ENCODE peak calls at places on chromosomes 4 and X, in five cellular contexts. G is esophagus muscularis mucosa, E is sigmoid colon, T is breast epithelium, A is SK-N-SH. Z is an unnamed sample.

GRCh38 chrX:150486011-150486410 is 82.4 kb upstream of the MTM1 start:
- DNase-seq in G (no peak), E (peak; percentile 74), T (no peak), A (peak; percentile 32), Z (peak; percentile 47)

GRCh38 chr4:66681962-66682361 is 863.3 kb downstream of the CENPC start:
- DNase-seq in G (no peak), E (no peak), T (no peak), A (no peak), Z (no peak)

GRCh38 chr4:41204400-41204978 is 9.9 kb downstream of the APBB2 start:
- DNase-seq in T (no peak), G (no peak), E (no peak), A (no peak), Z (peak; percentile 43)

GRCh38 chr4:56049428-56050212 is 100.9 kb downstream of the CEP135 start:
- DNase-seq in E (no peak), T (no peak), G (no peak), A (peak; percentile 69), Z (peak; percentile 20)

GRCh38 chr4:141425124-141425523 is 204.4 kb downstream of the ZNF330 start:
- DNase-seq in E (no peak), T (no peak), G (no peak), A (no peak), Z (no peak)

GRCh38 chrX:39022106-39022505 is 220.8 kb downstream of the MID1IP1 start:
- DNase-seq in T (no peak), A (no peak), E (no peak), G (no peak), Z (no peak)

GRCh38 chrX:40169193-40170086 is 71.7 kb upstream of the BCOR start:
- DNase-seq in G (no peak), E (peak; percentile 82), T (no peak), A (peak; percentile 83), Z (peak; percentile 83)

GRCh38 chr4:180669637-180670036 is 1573.6 kb upstream of the TENM3 start:
- DNase-seq in G (no peak), E (no peak), A (no peak), T (no peak), Z (no peak)

GRCh38 chr4:99447079-99447478 is 11.9 kb upstream of the ADH7 start:
- DNase-seq in T (no peak), G (no peak), A (no peak), E (no peak), Z (peak; percentile 30)

DNA sequence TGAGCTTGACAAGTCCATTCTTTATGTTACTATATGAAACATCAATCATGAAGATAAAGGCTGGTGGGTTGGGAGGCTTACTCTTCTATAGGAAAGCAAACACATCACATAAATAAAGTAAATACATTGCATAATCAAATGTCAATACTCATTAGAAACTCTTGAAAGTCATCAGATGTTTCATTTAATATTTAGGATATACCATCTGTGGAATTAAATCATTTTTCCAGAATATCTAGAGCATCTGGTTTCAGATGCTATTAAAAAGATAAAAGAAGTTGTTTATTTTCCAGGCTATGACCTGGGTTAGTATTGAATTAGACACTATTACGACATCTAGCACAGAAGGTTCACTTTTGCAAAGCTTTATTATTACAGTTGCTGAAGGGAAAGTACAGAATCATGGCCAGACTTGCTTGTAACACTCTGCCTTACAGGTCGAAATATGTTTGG is 72.6 kb downstream of the METTL14 start:
- DNase-seq in A (no peak), G (no peak), T (no peak), E (no peak), Z (no peak)
- TF ChIP-seq POLR2AphosphoS5 in A (no peak), G (peak; percentile 55), T (no peak), E (peak; percentile 17), Z (no peak)

DNA sequence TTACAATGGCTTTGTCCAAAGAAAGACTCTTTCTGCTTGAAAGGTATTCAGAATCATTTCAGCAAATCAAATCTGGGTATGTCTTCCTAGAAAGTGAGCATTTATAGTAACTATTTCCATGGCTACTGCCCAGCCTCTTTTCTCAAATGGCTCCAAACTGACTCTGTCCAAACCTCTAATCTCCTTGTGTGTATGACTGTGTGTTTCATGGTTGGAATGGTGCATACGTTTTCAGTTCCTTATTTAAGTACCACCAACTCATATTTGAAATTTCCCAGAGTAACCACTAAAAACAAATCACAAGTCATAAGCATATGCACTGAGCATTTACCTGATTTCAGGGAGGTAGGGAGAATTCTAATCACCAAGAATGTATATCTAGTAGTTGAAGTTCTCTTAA is 106.0 kb downstream of the TMEM144 start:
- DNase-seq in G (no peak), A (no peak), T (no peak), E (no peak), Z (no peak)
- TF ChIP-seq POLR2AphosphoS5 in G (no peak), A (no peak), T (no peak), E (no peak), Z (no peak)

GRCh38 chr4:54067163-54067562 is 2.8 kb upstream of the CHIC2 start:
- DNase-seq in T (no peak), A (no peak), E (peak; percentile 70), G (no peak), Z (no peak)
- TF ChIP-seq POLR2AphosphoS5 in T (no peak), A (no peak), E (no peak), G (peak; percentile 27), Z (no peak)

DNA sequence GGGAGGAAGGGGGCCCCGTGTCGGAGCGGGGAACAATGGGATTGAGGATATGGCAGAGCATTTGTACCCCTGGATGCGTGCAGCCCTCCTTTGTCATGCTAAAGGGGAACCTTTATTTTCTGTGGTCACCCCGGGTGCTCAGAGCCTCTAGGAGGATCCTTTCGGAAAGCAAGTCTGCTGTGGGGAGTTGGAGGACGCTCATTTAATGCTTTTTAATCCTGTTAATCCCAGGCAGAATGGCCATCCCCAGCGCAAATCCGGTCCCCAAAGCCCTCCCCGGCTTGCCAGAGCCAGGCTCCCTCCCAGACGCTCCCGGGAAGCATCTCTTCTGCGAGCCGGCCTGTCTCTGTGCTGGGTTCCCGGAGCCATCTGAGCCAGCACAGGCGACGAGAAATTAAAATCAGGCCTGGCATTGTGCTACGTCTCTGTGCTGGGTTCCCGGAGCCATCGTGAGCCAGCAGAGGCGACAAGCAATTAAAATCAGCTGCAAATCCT is 113.2 kb upstream of the PPP2R3B start:
- DNase-seq in A (no peak), T (no peak), G (no peak), E (no peak), Z (no peak)
- TF ChIP-seq POLR2AphosphoS5 in A (no peak), T (no peak), G (no peak), E (no peak), Z (no peak)

Z was measured in upper lobe of left lung.